ENCODE peak calls at places on chromosome 14, in nine cellular contexts. D is stomach; J is CD4-positive, alpha-beta T cell; S is neural crest cell; U is Caco-2; N is fibroblast of mammary gland; Z is omental fat pad; B is endothelial cell of umbilical vein; G is bronchial epithelial cell. R is an unnamed sample.

GRCh38 chr14:51068268-51068667 is 26.6 kb downstream of the TRIM9 start:
- DNase-seq in U (no peak), J (no peak), B (no peak), N (no peak), Z (no peak), D (no peak), G (no peak), S (no peak), R (no peak)

GRCh38 chr14:102873546-102874061 is 48.9 kb upstream of the AMN start:
- DNase-seq in G (no peak), U (peak; percentile 79), J (no peak), Z (no peak), S (no peak), N (no peak), D (no peak), B (no peak), R (no peak)

GRCh38 chr14:103858063-103858820 is 10.9 kb upstream of the PPP1R13B start:
- DNase-seq in N (no peak), S (no peak), U (no peak), B (no peak), Z (no peak), J (no peak), G (no peak), D (no peak), R (no peak)

GRCh38 chr14:24064091-24064795 is 7.1 kb upstream of the CPNE6 start:
- DNase-seq in U (no peak), J (no peak), N (no peak), Z (no peak), B (no peak), D (no peak), S (no peak), G (no peak), R (no peak)

GRCh38 chr14:23640524-23641141 is 4.5 kb downstream of the DHRS2 start:
- DNase-seq in J (no peak), B (no peak), Z (no peak), U (no peak), N (peak; percentile 88), S (no peak), D (no peak), G (no peak), R (peak; percentile 35)

GRCh38 chr14:36981832-36982528 is 190.4 kb downstream of the SLC25A21 start:
- DNase-seq in N (peak; percentile 75), Z (no peak), U (no peak), S (no peak), B (peak; percentile 73), D (no peak), J (no peak), G (peak; percentile 96), R (peak; percentile 55)

GRCh38 chr14:77204457-77204796 is 22.8 kb downstream of the TMEM63C start:
- DNase-seq in G (no peak), D (no peak), S (no peak), U (no peak), Z (no peak), B (no peak), J (no peak), N (no peak), R (no peak)

GRCh38 chr14:84792722-84793410 is 737.1 kb upstream of the FLRT2 start:
- DNase-seq in N (no peak), U (no peak), G (no peak), J (no peak), S (no peak), Z (no peak), D (no peak), B (no peak), R (no peak)

GRCh38 chr14:54652188-54652889 is 85.4 kb downstream of the SAMD4A start:
- DNase-seq in Z (peak; percentile 73), G (peak; percentile 96), B (peak; percentile 96), J (no peak), D (peak; percentile 74), S (no peak), N (peak; percentile 99), U (peak; percentile 76), R (peak; percentile 99)

GRCh38 chr14:56703947-56704346 is 106.3 kb downstream of the OTX2 start:
- DNase-seq in B (no peak), G (no peak), U (no peak), S (no peak), D (no peak), Z (no peak), N (no peak), J (no peak), R (no peak)

GRCh38 chr14:50667491-50668007 is 557 bp downstream of the SAV1 start:
- DNase-seq in Z (no peak), B (no peak), S (no peak), U (peak; percentile 74), N (no peak), D (peak; percentile 48), G (peak; percentile 9), J (peak; percentile 17), R (no peak)

GRCh38 chr14:104277416-104278213 is 139.2 kb downstream of the KIF26A start:
- DNase-seq in B (no peak), S (no peak), J (no peak), N (no peak), Z (no peak), U (no peak), G (no peak), D (peak; percentile 22), R (no peak)

GRCh38 chr14:94904636-94905035 is 134.7 kb upstream of the GSC start:
- DNase-seq in S (no peak), J (no peak), D (no peak), U (no peak), Z (no peak), N (peak; percentile 7), G (no peak), B (no peak), R (peak; percentile 19)

DNA sequence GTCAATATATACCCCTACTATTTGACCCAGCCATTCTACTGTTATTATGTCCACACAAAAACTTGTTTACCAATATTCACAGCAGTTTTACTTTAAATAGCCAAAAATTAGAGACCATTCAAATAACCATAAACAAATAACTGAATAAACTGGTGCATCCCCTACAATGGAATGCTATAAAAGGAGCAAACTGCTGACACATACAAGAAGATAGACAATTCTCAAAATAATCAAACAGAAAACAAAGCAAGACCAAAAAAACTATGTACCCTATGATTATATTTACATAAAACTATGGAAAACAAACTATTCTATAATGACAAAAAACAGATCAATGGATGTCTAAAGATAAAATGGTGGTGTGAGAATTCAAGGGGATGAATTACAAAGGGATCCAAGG is 54.4 kb downstream of the RALGAPA1 start:
- DNase-seq in D (no peak), B (no peak), G (no peak), S (no peak), J (no peak), U (no peak), N (no peak), Z (no peak), R (no peak)
- TF ChIP-seq CTCF in D (no peak), B (no peak), G (no peak), S (no peak), J (no peak), U (no peak), N (no peak), Z (no peak), R (no peak)

GRCh38 chr14:85853996-85854526 is 324.1 kb downstream of the FLRT2 start:
- DNase-seq in U (no peak), S (no peak), J (no peak), B (no peak), Z (no peak), D (no peak), N (peak; percentile 86), G (no peak), R (no peak)

GRCh38 chr14:85852900-85853299 is 323.0 kb downstream of the FLRT2 start:
- DNase-seq in S (no peak), G (no peak), U (no peak), Z (no peak), J (no peak), D (no peak), B (no peak), N (no peak), R (no peak)

DNA sequence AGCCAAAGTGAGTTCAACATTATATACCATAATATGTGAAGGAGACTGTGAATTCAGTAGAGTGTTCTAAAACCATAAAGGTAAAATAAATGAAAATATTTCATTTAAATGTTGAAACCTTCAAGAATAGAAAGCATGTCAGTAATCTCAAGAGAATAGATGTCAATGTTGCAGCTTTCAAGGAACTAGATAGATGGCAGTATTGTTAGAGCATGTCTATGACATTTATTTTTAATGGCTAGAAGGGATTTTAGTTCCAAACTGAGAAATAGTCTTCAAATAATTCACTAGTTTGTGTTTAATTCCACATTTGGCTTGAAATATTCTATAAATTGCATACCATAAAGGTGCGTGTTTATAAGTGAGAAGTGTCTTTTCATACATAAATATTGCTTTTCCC is 326.5 kb downstream of the FLRT2 start:
- DNase-seq in G (peak; percentile 6), J (no peak), D (no peak), B (no peak), S (no peak), U (no peak), Z (no peak), N (peak; percentile 16), R (no peak)
- TF ChIP-seq CTCF in G (no peak), J (no peak), D (no peak), B (no peak), S (no peak), U (no peak), Z (no peak), N (peak; percentile 32), R (no peak)

GRCh38 chr14:60272177-60272576 is 23.2 kb downstream of the PPM1A start:
- DNase-seq in J (no peak), U (no peak), N (no peak), S (no peak), Z (no peak), D (no peak), B (no peak), G (no peak), R (no peak)
- TF ChIP-seq CTCF in J (no peak), U (no peak), N (no peak), S (no peak), Z (no peak), D (no peak), B (no peak), G (no peak), R (no peak)

DNA sequence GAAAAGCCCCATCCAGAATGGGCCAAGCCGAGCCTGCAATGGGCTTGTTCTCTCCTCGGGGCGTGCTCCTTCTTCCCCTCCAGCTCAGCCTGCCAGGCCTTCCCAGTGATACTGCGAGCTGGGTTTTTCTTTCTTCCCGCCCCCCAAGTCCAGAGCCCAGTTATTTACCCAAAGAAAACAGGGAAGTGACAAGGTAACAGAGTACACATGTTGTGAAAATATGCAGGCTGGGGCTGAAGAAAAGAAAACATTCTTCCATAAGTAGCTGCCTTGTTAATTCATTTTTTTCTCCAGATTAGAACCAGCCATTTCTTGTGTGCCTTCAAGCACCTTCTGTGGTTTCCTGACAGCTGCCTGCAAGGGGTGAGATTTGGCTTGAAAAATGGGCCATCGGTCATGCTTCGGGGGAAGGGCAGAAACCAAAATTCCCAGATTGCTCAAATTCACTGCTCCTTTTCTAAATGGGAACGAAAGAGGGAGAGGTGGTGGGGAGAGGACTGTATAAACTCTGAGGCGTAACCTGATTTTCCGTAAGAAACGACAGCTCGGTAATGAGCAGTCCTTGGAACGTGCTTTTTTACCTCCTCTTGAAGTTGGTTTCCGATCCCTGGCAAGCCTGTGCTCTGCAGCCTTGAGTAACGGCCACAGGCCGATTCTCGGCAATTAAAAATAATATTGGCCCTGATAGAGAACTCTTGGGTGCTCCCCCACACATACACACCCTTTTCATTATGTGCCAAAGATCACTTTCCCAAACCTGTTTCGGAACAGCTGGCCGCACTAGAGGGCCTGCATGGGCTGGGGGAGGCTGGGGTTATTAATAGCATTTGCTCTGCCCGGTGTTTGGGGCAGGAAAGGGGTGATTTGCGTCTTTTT is 229.4 kb downstream of the ZFP36L1 start:
- DNase-seq in D (peak; percentile 42), Z (no peak), N (peak; percentile 59), B (no peak), G (no peak), S (no peak), J (no peak), U (no peak), R (peak; percentile 94)
- TF ChIP-seq CTCF in D (no peak), Z (no peak), N (no peak), B (no peak), G (no peak), S (no peak), J (no peak), U (no peak), R (no peak)

R was measured in fibroblast of the aortic adventitia.